ENCODE peak calls at places on chromosomes 13 and 19, in seven cellular contexts. One of them, this sample, is unnamed.

GRCh38 chr19:6774821-6775707 is 2.6 kb downstream of the VAV1 start:
- DNase-seq in stimulated activated CD4-positive, alpha-beta T cell treated with anti-CD3 and anti-CD28 coated beads, TNF-alpha, amount 100 ng/mL, for 24 hours: no peak
- DNase-seq in H4: peak
- DNase-seq in skeletal muscle cell: no peak
- DNase-seq in midbrain: no peak
- DNase-seq in AML-193: peak
- DNase-seq in kidney epithelial cell: no peak
- DNase-seq in this sample: no peak

GRCh38 chr13:33072759-33073158 is 56.5 kb downstream of the KL start:
- DNase-seq in skeletal muscle cell: no peak
- DNase-seq in kidney epithelial cell: no peak
- DNase-seq in midbrain: no peak
- DNase-seq in AML-193: no peak
- DNase-seq in H4: no peak
- DNase-seq in stimulated activated CD4-positive, alpha-beta T cell treated with anti-CD3 and anti-CD28 coated beads, TNF-alpha, amount 100 ng/mL, for 24 hours: no peak
- DNase-seq in this sample: no peak

GRCh38 chr19:7737215-7737614 is 5.3 kb upstream of the CLEC4G start:
- DNase-seq in kidney epithelial cell: no peak
- DNase-seq in AML-193: no peak
- DNase-seq in skeletal muscle cell: no peak
- DNase-seq in midbrain: no peak
- DNase-seq in H4: no peak
- DNase-seq in stimulated activated CD4-positive, alpha-beta T cell treated with anti-CD3 and anti-CD28 coated beads, TNF-alpha, amount 100 ng/mL, for 24 hours: no peak
- DNase-seq in this sample: no peak

GRCh38 chr13:109655611-109656010 is 130.8 kb downstream of the IRS2 start:
- DNase-seq in kidney epithelial cell: no peak
- DNase-seq in H4: no peak
- DNase-seq in midbrain: no peak
- DNase-seq in skeletal muscle cell: no peak
- DNase-seq in stimulated activated CD4-positive, alpha-beta T cell treated with anti-CD3 and anti-CD28 coated beads, TNF-alpha, amount 100 ng/mL, for 24 hours: no peak
- DNase-seq in AML-193: no peak
- DNase-seq in this sample: no peak

GRCh38 chr19:13150919-13151604 is 851 bp downstream of the IER2 start:
- DNase-seq in kidney epithelial cell: no peak
- DNase-seq in midbrain: no peak
- DNase-seq in AML-193: no peak
- DNase-seq in H4: no peak
- DNase-seq in stimulated activated CD4-positive, alpha-beta T cell treated with anti-CD3 and anti-CD28 coated beads, TNF-alpha, amount 100 ng/mL, for 24 hours: no peak
- DNase-seq in skeletal muscle cell: no peak
- DNase-seq in this sample: no peak

GRCh38 chr13:33859691-33860303 is 41.8 kb downstream of the RFC3 start:
- DNase-seq in midbrain: no peak
- DNase-seq in kidney epithelial cell: no peak
- DNase-seq in skeletal muscle cell: no peak
- DNase-seq in H4: no peak
- DNase-seq in AML-193: no peak
- DNase-seq in stimulated activated CD4-positive, alpha-beta T cell treated with anti-CD3 and anti-CD28 coated beads, TNF-alpha, amount 100 ng/mL, for 24 hours: no peak
- DNase-seq in this sample: no peak

GRCh38 chr13:95809429-95809828 is 132.5 kb downstream of the DNAJC3 start:
- DNase-seq in skeletal muscle cell: no peak
- DNase-seq in stimulated activated CD4-positive, alpha-beta T cell treated with anti-CD3 and anti-CD28 coated beads, TNF-alpha, amount 100 ng/mL, for 24 hours: no peak
- DNase-seq in kidney epithelial cell: no peak
- DNase-seq in midbrain: no peak
- DNase-seq in AML-193: no peak
- DNase-seq in H4: no peak
- DNase-seq in this sample: no peak

GRCh38 chr19:2132731-2133490 is 18.5 kb downstream of the AP3D1 start:
- DNase-seq in skeletal muscle cell: no peak
- DNase-seq in AML-193: no peak
- DNase-seq in kidney epithelial cell: no peak
- DNase-seq in midbrain: no peak
- DNase-seq in H4: no peak
- DNase-seq in stimulated activated CD4-positive, alpha-beta T cell treated with anti-CD3 and anti-CD28 coated beads, TNF-alpha, amount 100 ng/mL, for 24 hours: no peak
- DNase-seq in this sample: no peak

GRCh38 chr19:17503240-17503639 is 8.2 kb upstream of the PGLS start:
- DNase-seq in kidney epithelial cell: no peak
- DNase-seq in H4: no peak
- DNase-seq in skeletal muscle cell: no peak
- DNase-seq in midbrain: no peak
- DNase-seq in AML-193: no peak
- DNase-seq in stimulated activated CD4-positive, alpha-beta T cell treated with anti-CD3 and anti-CD28 coated beads, TNF-alpha, amount 100 ng/mL, for 24 hours: no peak
- DNase-seq in this sample: no peak

GRCh38 chr19:12733369-12733896 is 1.1 kb downstream of the TRIR start:
- DNase-seq in H4: peak
- DNase-seq in AML-193: peak
- DNase-seq in stimulated activated CD4-positive, alpha-beta T cell treated with anti-CD3 and anti-CD28 coated beads, TNF-alpha, amount 100 ng/mL, for 24 hours: no peak
- DNase-seq in skeletal muscle cell: peak
- DNase-seq in midbrain: no peak
- DNase-seq in kidney epithelial cell: no peak
- DNase-seq in this sample: peak